ENCODE peak calls at places on chromosomes 13 and 19, in nine cellular contexts. S, V, J, R, K, Y, M, B and O are unnamed samples.
A peak's percentile ranks its signal among the peaks of the same experiment; 100 is the strongest.

GRCh38 chr13:22625691-22626090 is 555.1 kb upstream of the SGCG start:
- DNase-seq in K (no peak), V (no peak), R (no peak), J (no peak), M (no peak), Y (no peak), S (no peak), B (no peak), O (no peak)

GRCh38 chr13:96822900-96823299 is 171.4 kb downstream of the OXGR1 start:
- DNase-seq in R (peak; percentile 35), J (peak; percentile 43), S (no peak), Y (no peak), M (peak; percentile 50), K (no peak), B (peak; percentile 12), V (no peak), O (no peak)

GRCh38 chr19:6521718-6522646 is 8.8 kb upstream of the TNFSF9 start:
- DNase-seq in R (peak; percentile 36), J (no peak), V (no peak), S (peak; percentile 58), M (no peak), K (no peak), Y (peak; percentile 82), B (peak; percentile 67), O (peak; percentile 88)

GRCh38 chr13:109785141-109785891 is 1.1 kb downstream of the IRS2 start:
- DNase-seq in V (no peak), K (no peak), R (peak; percentile 68), J (no peak), Y (no peak), M (peak; percentile 66), B (peak; percentile 79), S (peak; percentile 79), O (no peak)

GRCh38 chr19:33580026-33580644 is 41.6 kb upstream of the CHST8 start:
- DNase-seq in V (no peak), M (no peak), J (no peak), S (no peak), Y (no peak), R (no peak), B (no peak), K (no peak), O (no peak)

GRCh38 chr19:42317535-42317934 is 4.4 kb downstream of the TMEM145 start:
- DNase-seq in S (no peak), B (no peak), M (no peak), Y (no peak), R (no peak), V (no peak), J (no peak), K (no peak), O (no peak)

GRCh38 chr13:73000027-73000674 is 58.7 kb upstream of the KLF5 start:
- DNase-seq in V (no peak), Y (no peak), K (no peak), B (peak; percentile 75), J (no peak), S (no peak), R (peak; percentile 54), M (no peak), O (no peak)

GRCh38 chr19:38250428-38250820 is 5.8 kb downstream of the PPP1R14A start:
- DNase-seq in J (no peak), S (no peak), Y (no peak), V (no peak), R (no peak), K (no peak), B (no peak), M (no peak), O (no peak)

GRCh38 chr13:49760555-49760954 is 31.9 kb downstream of the KPNA3 start:
- DNase-seq in S (no peak), K (no peak), M (no peak), J (no peak), B (no peak), R (no peak), V (no peak), Y (no peak), O (no peak)

GRCh38 chr13:109651854-109652253 is 134.5 kb downstream of the IRS2 start:
- DNase-seq in B (peak; percentile 55), Y (no peak), R (no peak), K (no peak), M (no peak), V (no peak), S (no peak), J (no peak), O (no peak)

GRCh38 chr19:3131168-3131567 is 4.7 kb upstream of the GNA15 start:
- DNase-seq in B (no peak), V (no peak), K (no peak), M (no peak), Y (no peak), R (no peak), S (no peak), J (no peak), O (no peak)

GRCh38 chr13:30906411-30906990 is 430 bp downstream of the MEDAG start:
- DNase-seq in S (no peak), K (no peak), Y (no peak), M (no peak), V (no peak), J (no peak), B (no peak), R (no peak), O (no peak)

GRCh38 chr19:459724-460511 is 915 bp downstream of the SHC2 start:
- DNase-seq in M (peak; percentile 82), B (peak; percentile 20), S (no peak), K (peak; percentile 73), R (peak; percentile 18), V (no peak), Y (no peak), J (no peak), O (no peak)

GRCh38 chr19:29532956-29533355 is 7.2 kb downstream of the VSTM2B start:
- DNase-seq in V (no peak), M (no peak), R (no peak), S (no peak), B (no peak), K (no peak), J (no peak), Y (no peak), O (no peak)

GRCh38 chr13:22175211-22175610 is 504.3 kb downstream of the FGF9 start:
- DNase-seq in J (no peak), M (no peak), B (peak; percentile 6), R (no peak), Y (no peak), V (no peak), K (no peak), S (no peak), O (no peak)

GRCh38 chr19:18507727-18508440 is 14.0 kb downstream of the ELL start:
- DNase-seq in Y (no peak), K (no peak), V (no peak), J (no peak), B (no peak), S (no peak), R (no peak), M (no peak), O (no peak)

GRCh38 chr13:100433475-100433874 is 155.1 kb downstream of the GGACT start:
- DNase-seq in J (no peak), Y (no peak), S (no peak), V (no peak), B (no peak), M (no peak), R (no peak), K (no peak), O (no peak)

GRCh38 chr19:45152504-45153338 is 8.1 kb downstream of the NKPD1 start:
- DNase-seq in M (peak; percentile 85), S (peak; percentile 66), B (no peak), J (no peak), K (no peak), Y (peak; percentile 12), V (no peak), R (peak; percentile 54), O (no peak)

GRCh38 chr19:57280913-57281425 is 684 bp downstream of the ZNF460 start:
- DNase-seq in R (no peak), M (no peak), K (no peak), S (no peak), Y (peak; percentile 12), B (peak; percentile 34), V (no peak), J (no peak), O (no peak)

GRCh38 chr19:54480048-54480447 is 7.0 kb upstream of the CDC42EP5 start:
- DNase-seq in M (no peak), R (no peak), K (no peak), V (no peak), J (no peak), B (peak; percentile 43), S (no peak), Y (no peak), O (no peak)
- H3K4me3 ChIP-seq in M (no peak overlapping the region), R (no peak overlapping the region), K (no peak overlapping the region), V (no peak overlapping the region), J (no peak overlapping the region), B (no peak overlapping the region), S (no peak overlapping the region), Y (no peak overlapping the region), O (no peak overlapping the region)

GRCh38 chr19:11861301-11861700 is 12.8 kb downstream of the ZNF439 start:
- DNase-seq in R (no peak), K (no peak), Y (no peak), V (no peak), S (no peak), M (no peak), J (no peak), B (no peak), O (no peak)

GRCh38 chr19:11856568-11857264 is 8.2 kb downstream of the ZNF439 start:
- DNase-seq in B (no peak), M (no peak), V (no peak), K (no peak), R (no peak), S (peak; percentile 66), Y (no peak), J (no peak), O (no peak)

GRCh38 chr19:11860721-11861120 is 12.2 kb downstream of the ZNF439 start:
- DNase-seq in M (no peak), V (no peak), Y (no peak), B (no peak), S (no peak), J (no peak), K (no peak), R (no peak), O (no peak)
- H3K4me3 ChIP-seq in M (no peak overlapping the region), V (no peak overlapping the region), Y (no peak overlapping the region), B (no peak overlapping the region), S (no peak overlapping the region), J (no peak overlapping the region), K (no peak overlapping the region), R (no peak overlapping the region), O (no peak overlapping the region)

DNA sequence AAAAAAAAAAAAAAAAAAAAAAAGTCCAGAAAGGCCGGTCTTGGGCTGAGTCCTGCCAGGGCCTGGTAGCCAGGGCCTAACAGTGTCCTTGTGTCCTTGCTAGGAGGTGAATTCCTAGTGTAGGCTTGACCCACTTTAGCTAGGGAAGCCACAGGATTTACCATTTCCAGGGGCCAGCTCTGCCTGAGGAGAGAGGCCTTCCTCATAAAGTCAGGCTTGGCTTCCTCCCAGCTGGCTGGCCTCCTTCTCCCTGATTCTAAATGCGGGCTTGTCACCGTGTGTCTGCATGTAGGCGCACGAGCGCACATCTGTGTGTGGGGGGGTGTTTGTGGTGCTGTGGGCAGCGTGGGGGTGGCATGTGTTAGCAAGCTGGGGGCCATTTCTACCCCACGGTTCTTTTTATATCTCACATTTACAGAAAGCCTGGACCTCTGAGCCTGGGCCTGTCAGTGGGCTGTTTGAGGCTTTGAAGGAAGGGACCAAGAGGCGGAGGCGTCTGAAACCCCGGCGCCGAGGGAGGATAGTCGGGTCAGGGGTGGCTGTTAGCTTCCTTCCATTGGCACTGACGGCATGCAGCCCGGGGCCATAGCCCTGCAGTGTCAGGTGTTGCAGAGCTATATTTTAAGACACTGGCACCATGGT is 31.7 kb downstream of the IER2 start:
- DNase-seq in S (peak; percentile 60), J (no peak), V (peak; percentile 47), R (peak; percentile 69), K (peak; percentile 79), Y (peak; percentile 35), M (no peak), B (peak; percentile 91), O (no peak)
- H3K4me3 ChIP-seq in S (no peak overlapping the region), J (no peak overlapping the region), V (no peak overlapping the region), R (no peak overlapping the region), K (no peak overlapping the region), Y (peak overlapping the region; percentile 41), M (no peak overlapping the region), B (no peak overlapping the region), O (no peak overlapping the region)

GRCh38 chr19:39677931-39678889 is 22.5 kb downstream of the LGALS16 start:
- DNase-seq in J (no peak), B (no peak), K (no peak), V (no peak), M (no peak), R (peak; percentile 12), Y (no peak), S (peak; percentile 54), O (no peak)
- H3K4me3 ChIP-seq in J (no peak overlapping the region), B (no peak overlapping the region), K (no peak overlapping the region), V (no peak overlapping the region), M (no peak overlapping the region), R (no peak overlapping the region), Y (peak overlapping the region; percentile 16), S (no peak overlapping the region), O (peak overlapping the region; percentile 6)